ENCODE peak calls at places on chromosome 20, in seven cellular contexts. One of them, this sample, is unnamed.

GRCh38 chr20:32648761-32649615 is 24.8 kb downstream of the C20orf203 start:
- DNase-seq in tibial artery: no peak
- DNase-seq in NT2/D1: no peak
- DNase-seq in GM23248: peak; percentile 40
- DNase-seq in right cardiac atrium: no peak
- DNase-seq in prostate gland: no peak
- DNase-seq in cardiac muscle cell: no peak
- DNase-seq in this sample: peak; percentile 51

GRCh38 chr20:52805128-52805527 is 167.0 kb upstream of the TSHZ2 start:
- DNase-seq in tibial artery: no peak
- DNase-seq in NT2/D1: no peak
- DNase-seq in GM23248: no peak
- DNase-seq in right cardiac atrium: no peak
- DNase-seq in prostate gland: no peak
- DNase-seq in cardiac muscle cell: no peak
- DNase-seq in this sample: no peak

GRCh38 chr20:51050636-51051035 is 27.7 kb upstream of the KCNG1 start:
- DNase-seq in tibial artery: no peak
- DNase-seq in NT2/D1: no peak
- DNase-seq in GM23248: no peak
- DNase-seq in right cardiac atrium: no peak
- DNase-seq in prostate gland: no peak
- DNase-seq in cardiac muscle cell: no peak
- DNase-seq in this sample: no peak

GRCh38 chr20:35077872-35078271 is 14.7 kb downstream of the TRPC4AP start:
- DNase-seq in tibial artery: no peak
- DNase-seq in NT2/D1: no peak
- DNase-seq in GM23248: no peak
- DNase-seq in right cardiac atrium: no peak
- DNase-seq in prostate gland: no peak
- DNase-seq in cardiac muscle cell: no peak
- DNase-seq in this sample: no peak

GRCh38 chr20:6663751-6664388 is 103.6 kb upstream of the BMP2 start:
- DNase-seq in tibial artery: no peak
- DNase-seq in NT2/D1: no peak
- DNase-seq in GM23248: no peak
- DNase-seq in right cardiac atrium: no peak
- DNase-seq in prostate gland: no peak
- DNase-seq in cardiac muscle cell: no peak
- DNase-seq in this sample: no peak

GRCh38 chr20:32638848-32639247 is 34.9 kb downstream of the C20orf203 start:
- DNase-seq in tibial artery: no peak
- DNase-seq in NT2/D1: no peak
- DNase-seq in GM23248: peak; percentile 31
- DNase-seq in right cardiac atrium: peak; percentile 77
- DNase-seq in prostate gland: no peak
- DNase-seq in cardiac muscle cell: peak; percentile 42
- DNase-seq in this sample: peak; percentile 13

GRCh38 chr20:1087311-1087710 is 31.1 kb upstream of the PSMF1 start:
- DNase-seq in tibial artery: no peak
- DNase-seq in NT2/D1: no peak
- DNase-seq in GM23248: no peak
- DNase-seq in right cardiac atrium: no peak
- DNase-seq in prostate gland: no peak
- DNase-seq in cardiac muscle cell: no peak
- DNase-seq in this sample: no peak

GRCh38 chr20:57794600-57795346 is 85.0 kb upstream of the PMEPA1 start:
- DNase-seq in tibial artery: no peak
- DNase-seq in NT2/D1: no peak
- DNase-seq in GM23248: peak; percentile 60
- DNase-seq in right cardiac atrium: no peak
- DNase-seq in prostate gland: no peak
- DNase-seq in cardiac muscle cell: no peak
- DNase-seq in this sample: no peak

GRCh38 chr20:10040070-10040970 is 5.5 kb downstream of the ANKEF1 start:
- DNase-seq in tibial artery: no peak
- DNase-seq in NT2/D1: no peak
- DNase-seq in GM23248: peak; percentile 73
- DNase-seq in right cardiac atrium: no peak
- DNase-seq in prostate gland: no peak
- DNase-seq in cardiac muscle cell: no peak
- DNase-seq in this sample: peak; percentile 59

GRCh38 chr20:10715035-10715434 is 41.2 kb upstream of the JAG1 start:
- DNase-seq in tibial artery: no peak
- DNase-seq in NT2/D1: no peak
- DNase-seq in GM23248: peak; percentile 64
- DNase-seq in right cardiac atrium: no peak
- DNase-seq in prostate gland: no peak
- DNase-seq in cardiac muscle cell: no peak
- DNase-seq in this sample: peak; percentile 31

GRCh38 chr20:31606678-31606927 is 1.5 kb downstream of the ID1 start:
- DNase-seq in tibial artery: no peak
- DNase-seq in NT2/D1: peak; percentile 40
- DNase-seq in GM23248: no peak
- DNase-seq in right cardiac atrium: no peak
- DNase-seq in prostate gland: no peak
- DNase-seq in cardiac muscle cell: no peak
- DNase-seq in this sample: no peak
- H3K4me3 ChIP-seq in tibial artery: peak overlapping the region; percentile 68
- H3K4me3 ChIP-seq in NT2/D1: peak overlapping the region; percentile 99
- H3K4me3 ChIP-seq in GM23248: peak overlapping the region; percentile 98
- H3K4me3 ChIP-seq in right cardiac atrium: peak overlapping the region; percentile 64
- H3K4me3 ChIP-seq in prostate gland: peak overlapping the region; percentile 69
- H3K4me3 ChIP-seq in cardiac muscle cell: peak overlapping the region; percentile 82
- H3K4me3 ChIP-seq in this sample: peak overlapping the region; percentile 69

DNA sequence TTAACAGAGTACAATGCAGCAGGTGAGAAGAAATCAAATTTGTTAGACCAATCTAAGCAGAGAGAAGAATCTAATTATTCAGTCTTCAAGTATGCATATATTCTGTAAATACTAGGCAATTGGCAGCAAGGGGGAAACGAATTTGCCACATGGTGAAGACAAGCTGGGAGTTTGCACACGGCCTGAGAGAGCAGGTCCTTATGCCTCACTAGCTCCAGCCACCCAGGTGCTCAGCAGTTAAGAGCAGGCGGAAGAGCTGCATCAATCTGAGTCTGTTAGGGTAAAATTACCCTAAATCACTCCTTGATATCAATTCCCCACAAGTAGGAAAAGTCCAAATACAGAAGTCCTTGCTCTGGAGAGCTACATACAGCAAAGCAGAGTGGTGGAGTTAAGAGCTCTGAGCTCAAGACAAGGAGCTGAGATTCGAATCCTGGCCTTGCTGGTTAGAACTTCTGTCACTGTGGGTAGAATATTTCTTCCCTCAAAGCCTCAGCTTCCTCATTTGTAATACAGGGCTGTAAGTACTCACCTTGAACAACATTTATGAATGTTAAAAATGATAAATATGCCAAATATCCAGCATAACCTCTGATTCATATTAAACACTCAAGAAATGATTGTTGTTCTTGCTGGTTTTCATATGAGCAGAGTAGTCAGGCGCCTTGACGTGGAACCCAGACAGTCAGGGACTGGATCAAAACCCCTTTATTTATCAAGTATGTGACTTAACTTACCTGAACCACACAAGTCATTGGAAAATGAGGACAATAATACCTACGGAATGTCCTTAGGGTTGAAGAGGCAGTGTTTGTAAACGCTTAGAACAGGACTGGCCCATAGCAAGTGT is 444.2 kb downstream of the CDH26 start:
- DNase-seq in tibial artery: no peak
- DNase-seq in NT2/D1: no peak
- DNase-seq in GM23248: no peak
- DNase-seq in right cardiac atrium: no peak
- DNase-seq in prostate gland: no peak
- DNase-seq in cardiac muscle cell: no peak
- DNase-seq in this sample: no peak
- H3K9me3 ChIP-seq in tibial artery: no peaks in the 10 kb centered on the region
- H3K9me3 ChIP-seq in NT2/D1: peaks cover 6% of the 10 kb centered on the region
- H3K9me3 ChIP-seq in GM23248: no peaks in the 10 kb centered on the region
- H3K9me3 ChIP-seq in right cardiac atrium: no peaks in the 10 kb centered on the region
- H3K9me3 ChIP-seq in prostate gland: no peaks in the 10 kb centered on the region
- H3K9me3 ChIP-seq in cardiac muscle cell: no peaks in the 10 kb centered on the region
- H3K9me3 ChIP-seq in this sample: no peaks in the 10 kb centered on the region

GRCh38 chr20:38894091-38894847 is 31.9 kb upstream of the FAM83D start:
- DNase-seq in tibial artery: no peak
- DNase-seq in NT2/D1: no peak
- DNase-seq in GM23248: peak; percentile 19
- DNase-seq in right cardiac atrium: no peak
- DNase-seq in prostate gland: no peak
- DNase-seq in cardiac muscle cell: no peak
- DNase-seq in this sample: no peak

GRCh38 chr20:38893056-38893455 is 33.2 kb upstream of the FAM83D start:
- DNase-seq in tibial artery: no peak
- DNase-seq in NT2/D1: no peak
- DNase-seq in GM23248: no peak
- DNase-seq in right cardiac atrium: no peak
- DNase-seq in prostate gland: no peak
- DNase-seq in cardiac muscle cell: no peak
- DNase-seq in this sample: no peak

GRCh38 chr20:38895098-38895949 is 30.9 kb upstream of the FAM83D start:
- DNase-seq in tibial artery: no peak
- DNase-seq in NT2/D1: no peak
- DNase-seq in GM23248: no peak
- DNase-seq in right cardiac atrium: no peak
- DNase-seq in prostate gland: no peak
- DNase-seq in cardiac muscle cell: no peak
- DNase-seq in this sample: no peak

GRCh38 chr20:38892091-38892981 is 33.9 kb upstream of the FAM83D start:
- DNase-seq in tibial artery: no peak
- DNase-seq in NT2/D1: no peak
- DNase-seq in GM23248: no peak
- DNase-seq in right cardiac atrium: no peak
- DNase-seq in prostate gland: no peak
- DNase-seq in cardiac muscle cell: no peak
- DNase-seq in this sample: no peak

GRCh38 chr20:38893485-38894090 is 32.6 kb upstream of the FAM83D start:
- DNase-seq in tibial artery: peak; percentile 51
- DNase-seq in NT2/D1: peak; percentile 33
- DNase-seq in GM23248: peak; percentile 63
- DNase-seq in right cardiac atrium: peak; percentile 86
- DNase-seq in prostate gland: peak; percentile 36
- DNase-seq in cardiac muscle cell: peak; percentile 77
- DNase-seq in this sample: peak; percentile 57
- H3K4me3 ChIP-seq in tibial artery: no peak overlapping the region
- H3K4me3 ChIP-seq in NT2/D1: no peak overlapping the region
- H3K4me3 ChIP-seq in GM23248: no peak overlapping the region
- H3K4me3 ChIP-seq in right cardiac atrium: no peak overlapping the region
- H3K4me3 ChIP-seq in prostate gland: no peak overlapping the region
- H3K4me3 ChIP-seq in cardiac muscle cell: no peak overlapping the region
- H3K4me3 ChIP-seq in this sample: no peak overlapping the region

GRCh38 chr20:18811186-18811585 is 2.4 kb upstream of the SCP2D1 start:
- DNase-seq in tibial artery: no peak
- DNase-seq in NT2/D1: no peak
- DNase-seq in GM23248: no peak
- DNase-seq in right cardiac atrium: no peak
- DNase-seq in prostate gland: no peak
- DNase-seq in cardiac muscle cell: no peak
- DNase-seq in this sample: no peak
- H3K9me3 ChIP-seq in tibial artery: no peaks in the 10 kb centered on the region
- H3K9me3 ChIP-seq in NT2/D1: no peaks in the 10 kb centered on the region
- H3K9me3 ChIP-seq in GM23248: no peaks in the 10 kb centered on the region
- H3K9me3 ChIP-seq in right cardiac atrium: no peaks in the 10 kb centered on the region
- H3K9me3 ChIP-seq in prostate gland: no peaks in the 10 kb centered on the region
- H3K9me3 ChIP-seq in cardiac muscle cell: no peaks in the 10 kb centered on the region
- H3K9me3 ChIP-seq in this sample: no peaks in the 10 kb centered on the region

DNA sequence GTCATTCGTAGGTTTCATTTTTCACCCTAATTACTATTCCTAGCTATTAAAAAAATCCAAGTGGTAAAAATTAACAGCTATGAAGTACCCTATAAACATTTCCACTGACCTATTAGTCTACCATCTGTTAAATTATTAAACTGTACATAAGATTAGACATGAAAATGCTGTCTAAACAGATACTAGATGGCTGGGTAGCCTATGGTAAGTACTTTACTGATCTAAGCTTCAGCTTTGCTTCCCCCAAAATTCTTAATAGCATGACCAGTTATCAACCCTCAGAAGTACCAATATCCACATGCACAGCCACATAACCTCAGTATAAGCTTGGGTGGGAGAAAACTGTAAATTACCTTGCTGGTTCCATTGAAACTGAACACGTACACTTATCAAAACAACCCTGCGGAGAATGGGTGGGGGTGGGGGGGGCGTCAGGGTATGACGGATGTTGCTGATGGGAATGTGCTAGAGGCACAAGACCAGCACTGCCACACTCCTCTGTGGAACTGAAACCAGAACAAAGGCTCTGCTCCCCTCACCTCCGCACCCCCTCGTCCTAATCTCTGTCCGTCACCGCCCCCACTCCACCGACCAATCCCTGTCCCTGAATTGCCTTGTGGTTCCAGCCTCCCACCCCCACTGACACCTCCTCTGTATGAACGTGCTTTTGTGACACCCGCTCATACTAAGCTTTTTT is 45.3 kb downstream of the B4GALT5 start:
- DNase-seq in tibial artery: no peak
- DNase-seq in NT2/D1: no peak
- DNase-seq in GM23248: no peak
- DNase-seq in right cardiac atrium: peak; percentile 73
- DNase-seq in prostate gland: no peak
- DNase-seq in cardiac muscle cell: no peak
- DNase-seq in this sample: no peak
- H3K4me3 ChIP-seq in tibial artery: no peak overlapping the region
- H3K4me3 ChIP-seq in NT2/D1: no peak overlapping the region
- H3K4me3 ChIP-seq in GM23248: no peak overlapping the region
- H3K4me3 ChIP-seq in right cardiac atrium: no peak overlapping the region
- H3K4me3 ChIP-seq in prostate gland: no peak overlapping the region
- H3K4me3 ChIP-seq in cardiac muscle cell: no peak overlapping the region
- H3K4me3 ChIP-seq in this sample: no peak overlapping the region

This sample was measured in MG63.